ENCODE peak calls at places on chromosomes 12 and 14, in five cellular contexts. One of them, this sample, is unnamed.

GRCh38 chr12:100279159-100279558 is 12.2 kb downstream of the SCYL2 start:
- DNase-seq in IMR-90: no peak
- DNase-seq in uterus: no peak
- DNase-seq in ovary: no peak
- DNase-seq in lower leg skin: no peak
- DNase-seq in this sample: peak; percentile 19

GRCh38 chr14:30551460-30551859 is 7.5 kb upstream of the G2E3 start:
- DNase-seq in IMR-90: peak; percentile 50
- DNase-seq in lower leg skin: no peak
- DNase-seq in uterus: no peak
- DNase-seq in ovary: no peak
- DNase-seq in this sample: no peak

GRCh38 chr14:73567951-73568885 is 795 bp upstream of the ACOT2 start:
- DNase-seq in IMR-90: peak; percentile 41
- DNase-seq in uterus: no peak
- DNase-seq in ovary: no peak
- DNase-seq in lower leg skin: no peak
- DNase-seq in this sample: no peak

GRCh38 chr12:46219892-46220655 is 48.8 kb downstream of the SLC38A1 start:
- DNase-seq in lower leg skin: no peak
- DNase-seq in ovary: no peak
- DNase-seq in IMR-90: peak; percentile 86
- DNase-seq in uterus: no peak
- DNase-seq in this sample: peak; percentile 35

GRCh38 chr14:104887623-104888488 is 22.8 kb downstream of the CEP170B start:
- DNase-seq in IMR-90: no peak
- DNase-seq in uterus: peak; percentile 13
- DNase-seq in lower leg skin: no peak
- DNase-seq in ovary: peak; percentile 9
- DNase-seq in this sample: no peak

GRCh38 chr14:53180272-53181221 is 27.4 kb upstream of the DDHD1 start:
- DNase-seq in ovary: no peak
- DNase-seq in uterus: no peak
- DNase-seq in lower leg skin: no peak
- DNase-seq in IMR-90: peak; percentile 32
- DNase-seq in this sample: peak; percentile 56

GRCh38 chr12:102468261-102468940 is 12.0 kb downstream of the IGF1 start:
- DNase-seq in uterus: no peak
- DNase-seq in IMR-90: peak; percentile 26
- DNase-seq in ovary: no peak
- DNase-seq in lower leg skin: no peak
- DNase-seq in this sample: no peak

GRCh38 chr12:107503851-107504502 is 181.6 kb upstream of the PWP1 start:
- DNase-seq in lower leg skin: no peak
- DNase-seq in IMR-90: peak; percentile 17
- DNase-seq in uterus: no peak
- DNase-seq in ovary: no peak
- DNase-seq in this sample: no peak

GRCh38 chr12:89051065-89051677 is 301.1 kb downstream of the DUSP6 start:
- DNase-seq in ovary: no peak
- DNase-seq in uterus: no peak
- DNase-seq in IMR-90: peak; percentile 78
- DNase-seq in lower leg skin: peak; percentile 42
- DNase-seq in this sample: peak; percentile 56

GRCh38 chr14:91366749-91367148 is 50.9 kb downstream of the CCDC88C start:
- DNase-seq in lower leg skin: no peak
- DNase-seq in IMR-90: no peak
- DNase-seq in ovary: no peak
- DNase-seq in uterus: no peak
- DNase-seq in this sample: no peak

GRCh38 chr12:127119600-127120140 is 1147.3 kb upstream of the TMEM132C start:
- DNase-seq in ovary: no peak
- DNase-seq in IMR-90: no peak
- DNase-seq in uterus: no peak
- DNase-seq in lower leg skin: no peak
- DNase-seq in this sample: no peak

GRCh38 chr12:78490841-78491240 is 373.7 kb upstream of the SYT1 start:
- DNase-seq in ovary: no peak
- DNase-seq in lower leg skin: no peak
- DNase-seq in uterus: no peak
- DNase-seq in IMR-90: peak; percentile 1
- DNase-seq in this sample: no peak

GRCh38 chr14:90356925-90357324 is 25.2 kb upstream of the NRDE2 start:
- DNase-seq in IMR-90: no peak
- DNase-seq in lower leg skin: no peak
- DNase-seq in uterus: no peak
- DNase-seq in ovary: no peak
- DNase-seq in this sample: no peak

GRCh38 chr14:99230271-99231141 is 41.5 kb downstream of the BCL11B start:
- DNase-seq in IMR-90: no peak
- DNase-seq in lower leg skin: no peak
- DNase-seq in ovary: no peak
- DNase-seq in uterus: no peak
- DNase-seq in this sample: no peak

GRCh38 chr12:16605666-16606116 is 271 bp downstream of the LMO3 start:
- DNase-seq in lower leg skin: no peak
- DNase-seq in ovary: no peak
- DNase-seq in uterus: peak; percentile 41
- DNase-seq in IMR-90: peak; percentile 12
- DNase-seq in this sample: no peak

GRCh38 chr14:60514378-60515243 is 5.7 kb downstream of the SIX6 start:
- DNase-seq in lower leg skin: no peak
- DNase-seq in IMR-90: no peak
- DNase-seq in ovary: no peak
- DNase-seq in uterus: no peak
- DNase-seq in this sample: peak; percentile 34

GRCh38 chr12:91885851-91886250 is 259.8 kb downstream of the BTG1 start:
- DNase-seq in ovary: no peak
- DNase-seq in lower leg skin: no peak
- DNase-seq in IMR-90: no peak
- DNase-seq in uterus: no peak
- DNase-seq in this sample: no peak

GRCh38 chr12:19042196-19042595 is 87.3 kb upstream of the PLEKHA5 start:
- DNase-seq in ovary: no peak
- DNase-seq in lower leg skin: no peak
- DNase-seq in uterus: no peak
- DNase-seq in IMR-90: no peak
- DNase-seq in this sample: no peak

DNA sequence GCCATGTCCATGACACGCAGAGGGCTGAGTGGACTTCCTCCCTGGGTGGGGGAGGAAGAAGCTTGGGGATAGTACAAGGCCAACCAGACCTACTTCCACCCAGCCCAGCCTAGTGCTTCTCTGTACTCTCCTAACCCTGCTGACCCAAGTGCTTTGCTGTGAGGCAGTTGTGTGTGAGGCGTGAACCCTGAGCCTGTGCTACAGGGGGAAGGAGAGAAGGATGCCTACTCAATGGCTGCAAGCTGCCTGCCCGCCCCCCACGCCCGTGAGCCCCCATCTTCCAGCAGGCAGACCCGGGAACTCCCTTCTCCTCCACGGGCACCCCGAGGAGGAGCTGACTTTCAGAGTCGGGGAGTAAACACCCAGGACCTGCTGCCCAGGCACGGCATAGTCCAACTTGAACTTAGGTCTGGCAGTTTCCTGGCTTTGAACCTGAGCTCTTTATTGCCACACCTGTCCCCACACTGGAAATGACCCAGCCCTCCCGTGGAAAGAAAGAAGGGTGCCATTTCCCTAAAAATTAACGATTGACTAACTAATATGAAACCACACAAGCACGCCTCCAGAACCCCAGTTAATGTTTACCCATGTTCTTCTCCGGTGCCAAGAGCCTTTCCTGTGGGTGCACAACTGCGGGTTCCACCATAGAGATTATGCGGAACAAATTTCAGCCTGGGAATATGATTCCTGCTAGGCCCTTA is 10.8 kb downstream of the ALDH2 start:
- DNase-seq in uterus: no peak
- DNase-seq in lower leg skin: no peak
- DNase-seq in IMR-90: no peak
- DNase-seq in ovary: no peak
- DNase-seq in this sample: no peak
- TF ChIP-seq POLR2A in uterus: no peak
- TF ChIP-seq POLR2A in lower leg skin: no peak
- TF ChIP-seq POLR2A in IMR-90: no peak
- TF ChIP-seq POLR2A in ovary: no peak
- TF ChIP-seq POLR2A in this sample: no peak

GRCh38 chr14:54225457-54225856 is 171.3 kb upstream of the CDKN3 start:
- DNase-seq in lower leg skin: no peak
- DNase-seq in uterus: no peak
- DNase-seq in IMR-90: no peak
- DNase-seq in ovary: no peak
- DNase-seq in this sample: no peak
- TF ChIP-seq POLR2A in lower leg skin: no peak
- TF ChIP-seq POLR2A in uterus: no peak
- TF ChIP-seq POLR2A in IMR-90: no peak
- TF ChIP-seq POLR2A in ovary: no peak
- TF ChIP-seq POLR2A in this sample: no peak

GRCh38 chr14:95318399-95318834 is 1.3 kb downstream of the CLMN start:
- DNase-seq in IMR-90: no peak
- DNase-seq in lower leg skin: no peak
- DNase-seq in uterus: no peak
- DNase-seq in ovary: no peak
- DNase-seq in this sample: no peak

GRCh38 chr14:95320076-95320895 is 578 bp upstream of the CLMN start:
- DNase-seq in lower leg skin: no peak
- DNase-seq in uterus: peak; percentile 47
- DNase-seq in IMR-90: no peak
- DNase-seq in ovary: peak; percentile 35
- DNase-seq in this sample: no peak

GRCh38 chr14:95318870-95319311 is 817 bp downstream of the CLMN start:
- DNase-seq in lower leg skin: no peak
- DNase-seq in uterus: peak; percentile 36
- DNase-seq in ovary: peak; percentile 26
- DNase-seq in IMR-90: no peak
- DNase-seq in this sample: no peak

GRCh38 chr14:95317817-95318343 is 1.8 kb downstream of the CLMN start:
- DNase-seq in ovary: no peak
- DNase-seq in IMR-90: no peak
- DNase-seq in lower leg skin: no peak
- DNase-seq in uterus: no peak
- DNase-seq in this sample: no peak

DNA sequence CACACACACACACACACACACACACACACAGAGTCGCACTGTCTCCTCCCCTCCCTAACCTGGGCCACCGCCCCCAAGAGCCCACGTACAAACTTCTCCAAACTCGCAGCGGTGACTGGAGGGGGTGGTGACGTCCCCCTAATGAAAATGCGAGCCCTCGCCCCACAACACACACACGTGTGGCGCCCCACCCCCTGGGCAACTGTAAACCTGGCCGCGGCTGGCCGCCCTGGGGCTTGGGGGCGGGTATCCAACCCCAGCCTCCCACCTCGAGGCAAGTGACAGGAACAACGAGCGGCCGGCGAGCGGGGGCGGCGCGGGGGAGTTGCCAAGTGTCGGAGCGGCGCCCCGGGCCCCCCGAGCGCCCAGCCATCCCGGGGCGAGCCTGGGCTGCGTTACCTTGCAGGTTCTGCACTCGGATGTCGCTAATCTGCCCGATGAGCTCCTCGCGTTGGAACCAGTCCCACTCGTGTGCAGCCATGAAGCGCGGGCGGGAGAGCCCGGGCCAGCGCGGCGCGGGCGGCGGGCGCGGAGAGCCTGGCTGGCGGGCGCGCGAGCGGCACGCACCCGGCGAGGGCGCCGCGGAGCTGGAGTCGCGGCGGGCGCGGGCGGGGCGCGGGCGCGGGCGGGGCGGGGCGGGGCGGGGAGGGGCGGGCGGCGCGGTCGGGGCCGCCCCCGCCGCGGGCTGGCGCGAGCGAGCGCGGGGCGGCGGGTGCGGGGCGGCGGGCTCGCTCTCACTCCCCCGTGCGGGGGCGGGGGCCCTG is at the start of gene CLMN:
- DNase-seq in uterus: peak; percentile 46
- DNase-seq in IMR-90: peak; percentile 4
- DNase-seq in lower leg skin: no peak
- DNase-seq in ovary: peak; percentile 39
- DNase-seq in this sample: peak; percentile 15
- TF ChIP-seq POLR2A in uterus: peak; percentile 31
- TF ChIP-seq POLR2A in IMR-90: no peak
- TF ChIP-seq POLR2A in lower leg skin: no peak
- TF ChIP-seq POLR2A in ovary: no peak
- TF ChIP-seq POLR2A in this sample: no peak

GRCh38 chr12:54413284-54414190 is 5.5 kb downstream of the ITGA5 start:
- DNase-seq in ovary: no peak
- DNase-seq in uterus: no peak
- DNase-seq in IMR-90: no peak
- DNase-seq in lower leg skin: peak; percentile 74
- DNase-seq in this sample: no peak
- TF ChIP-seq POLR2A in ovary: no peak
- TF ChIP-seq POLR2A in uterus: no peak
- TF ChIP-seq POLR2A in IMR-90: no peak
- TF ChIP-seq POLR2A in lower leg skin: no peak
- TF ChIP-seq POLR2A in this sample: no peak

DNA sequence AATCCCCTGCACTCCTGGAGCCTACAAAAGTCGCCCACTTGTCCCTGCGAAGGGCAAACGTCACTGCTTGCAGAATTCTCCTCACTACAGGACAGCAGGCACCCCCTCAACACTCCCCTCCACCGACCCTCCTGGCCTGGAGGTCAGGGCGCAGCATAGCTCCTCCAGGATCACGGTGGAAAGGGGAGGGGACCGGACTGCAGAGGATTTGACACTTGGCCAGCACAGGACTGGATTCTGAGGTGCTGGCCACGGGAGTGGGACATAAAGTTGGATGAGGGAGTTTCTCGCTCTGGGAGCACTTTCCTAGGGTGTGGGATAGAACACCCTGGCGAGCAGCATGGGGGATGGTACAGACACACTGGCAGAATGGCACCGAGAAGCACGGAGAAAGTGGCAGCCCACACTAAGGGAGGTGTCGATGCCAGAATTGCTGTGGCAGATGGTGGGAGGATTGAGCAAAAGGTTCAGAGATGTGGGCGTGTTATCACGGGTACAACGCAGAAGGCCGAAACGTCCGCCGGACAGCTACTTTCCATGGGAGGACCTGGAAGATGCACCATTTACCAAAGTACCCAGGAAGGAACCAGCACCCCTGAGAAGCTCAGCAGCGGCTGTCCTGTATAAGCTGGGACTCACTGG is 51.4 kb upstream of the DIO3 start:
- DNase-seq in IMR-90: no peak
- DNase-seq in uterus: no peak
- DNase-seq in ovary: no peak
- DNase-seq in lower leg skin: no peak
- DNase-seq in this sample: no peak
- TF ChIP-seq POLR2A in IMR-90: no peak
- TF ChIP-seq POLR2A in uterus: no peak
- TF ChIP-seq POLR2A in ovary: no peak
- TF ChIP-seq POLR2A in lower leg skin: no peak
- TF ChIP-seq POLR2A in this sample: no peak

This sample was measured in erythroblast.